ENCODE peak calls at places on chromosomes 11 and 22, in seven cellular contexts. T, N, R, Y, P, Q and M are unnamed samples.

GRCh38 chr22:45462034-45462655 is 40.5 kb upstream of the FBLN1 start:
- DNase-seq in P (no peak), T (no peak), R (no peak), Y (no peak), Q (no peak), N (no peak), M (no peak)

GRCh38 chr22:39959640-39960447 is at the start of gene TMA7B:
- DNase-seq in N (no peak), Q (peak), P (peak), T (peak), Y (no peak), R (peak), M (peak)

GRCh38 chr11:26599421-26599820 is 27.4 kb upstream of the MUC15 start:
- DNase-seq in P (no peak), R (no peak), Q (peak), T (peak), N (no peak), Y (no peak), M (peak)

GRCh38 chr22:27752771-27753170 is 48.8 kb downstream of the MN1 start:
- DNase-seq in N (no peak), Y (no peak), R (no peak), Q (no peak), P (no peak), T (peak), M (no peak)

GRCh38 chr11:114308689-114309089 is 12.5 kb downstream of the NNMT start:
- DNase-seq in T (peak), P (no peak), Q (no peak), N (no peak), Y (no peak), R (no peak), M (no peak)

GRCh38 chr11:117410861-117411725 is 83.4 kb downstream of the CEP164 start:
- DNase-seq in Q (no peak), R (no peak), T (no peak), P (peak), Y (no peak), N (no peak), M (no peak)

GRCh38 chr22:19043111-19044085 is 78.8 kb downstream of the DGCR2 start:
- DNase-seq in P (no peak), T (peak), Y (no peak), R (no peak), Q (peak), N (no peak), M (no peak)

GRCh38 chr11:69640995-69641581 is at the start of gene CCND1:
- DNase-seq in R (no peak), T (peak), P (peak), Y (peak), N (no peak), Q (no peak), M (peak)

GRCh38 chr22:36409911-36410756 is 22.4 kb upstream of the MYH9 start:
- DNase-seq in Q (no peak), Y (peak), N (no peak), T (no peak), R (peak), P (peak), M (no peak)

GRCh38 chr11:102950622-102951081 is 4.9 kb downstream of the MMP13 start:
- DNase-seq in R (no peak), P (no peak), N (no peak), T (peak), Y (no peak), Q (no peak), M (no peak)

GRCh38 chr11:68936676-68937620 is 33.3 kb downstream of the IGHMBP2 start:
- DNase-seq in T (no peak), P (no peak), R (no peak), Q (no peak), Y (no peak), N (no peak), M (no peak)

GRCh38 chr22:33654173-33654890 is 265.9 kb downstream of the LARGE1 start:
- DNase-seq in Q (no peak), R (no peak), P (no peak), N (no peak), T (no peak), Y (no peak), M (no peak)

GRCh38 chr22:38247713-38248112 is 25.1 kb downstream of the TMEM184B start:
- DNase-seq in Y (no peak), P (no peak), N (no peak), R (no peak), T (no peak), Q (no peak), M (no peak)

GRCh38 chr11:116130122-116130521 is 625.9 kb upstream of the CADM1 start:
- DNase-seq in N (no peak), P (no peak), T (no peak), R (no peak), Y (no peak), Q (no peak), M (no peak)